ENCODE peak calls at places on chromosomes 2 and 18, in eight cellular contexts. R, O, E, S, C, P, L and U are unnamed samples.

GRCh38 chr2:219022041-219022440 is 19.3 kb downstream of the CFAP65 start:
- DNase-seq in R (no peak), O (peak; percentile 22), E (no peak), S (no peak), C (no peak), P (no peak), L (no peak), U (no peak)

GRCh38 chr2:65438137-65438899 is 5.9 kb upstream of the SPRED2 start:
- DNase-seq in R (no peak), O (no peak), E (no peak), S (no peak), C (no peak), P (no peak), L (no peak), U (no peak)

GRCh38 chr2:151852260-151853069 is 24.2 kb upstream of the ARL5A start:
- DNase-seq in R (no peak), O (no peak), E (no peak), S (no peak), C (no peak), P (no peak), L (no peak), U (peak; percentile 19)

GRCh38 chr18:23784811-23785245 is 95.6 kb downstream of the LAMA3 start:
- DNase-seq in R (no peak), O (no peak), E (no peak), S (no peak), C (peak; percentile 82), P (peak; percentile 66), L (peak; percentile 90), U (peak; percentile 90)

GRCh38 chr2:205734436-205734835 is 52.1 kb downstream of the NRP2 start:
- DNase-seq in R (no peak), O (no peak), E (no peak), S (no peak), C (peak; percentile 60), P (peak; percentile 93), L (no peak), U (peak; percentile 84)

GRCh38 chr2:182642328-182642727 is 73.7 kb upstream of the DNAJC10 start:
- DNase-seq in R (peak; percentile 57), O (peak; percentile 70), E (peak; percentile 67), S (no peak), C (no peak), P (peak; percentile 60), L (no peak), U (peak; percentile 50)

GRCh38 chr2:137208361-137208973 is 443.1 kb downstream of the THSD7B start:
- DNase-seq in R (no peak), O (no peak), E (no peak), S (no peak), C (no peak), P (no peak), L (no peak), U (peak; percentile 44)

GRCh38 chr2:150981826-150982225 is 279.8 kb downstream of the RBM43 start:
- DNase-seq in R (no peak), O (no peak), E (no peak), S (no peak), C (no peak), P (peak; percentile 33), L (no peak), U (no peak)

GRCh38 chr2:99821572-99822369 is 320.6 kb downstream of the AFF3 start:
- DNase-seq in R (no peak), O (no peak), E (no peak), S (no peak), C (no peak), P (peak; percentile 11), L (no peak), U (no peak)

GRCh38 chr2:5140367-5140766 is 551.8 kb upstream of the SOX11 start:
- DNase-seq in R (no peak), O (no peak), E (no peak), S (no peak), C (no peak), P (no peak), L (no peak), U (no peak)

GRCh38 chr2:69724540-69725159 is 17.3 kb upstream of the ANXA4 start:
- DNase-seq in R (peak; percentile 91), O (peak; percentile 90), E (peak; percentile 61), S (peak; percentile 59), C (no peak), P (peak; percentile 82), L (peak; percentile 30), U (peak; percentile 85)

GRCh38 chr2:231181848-231182247 is 16.6 kb upstream of the ARMC9 start:
- DNase-seq in R (peak; percentile 88), O (peak; percentile 82), E (peak; percentile 56), S (no peak), C (peak; percentile 73), P (peak; percentile 63), L (no peak), U (peak; percentile 98)

GRCh38 chr2:96870631-96871255 is 863 bp upstream of the SEMA4C start:
- DNase-seq in R (peak; percentile 61), O (peak; percentile 74), E (no peak), S (no peak), C (no peak), P (no peak), L (no peak), U (peak; percentile 79)